ENCODE peak calls at places on chromosomes 16 and 17, in four cellular contexts. One of them, this sample, is unnamed.

GRCh38 chr17:28396635-28397239 is 9.3 kb downstream of the SLC46A1 start:
- DNase-seq in Peyer's patch: no peak
- DNase-seq in pancreas: no peak
- DNase-seq in A549: no peak
- DNase-seq in this sample: no peak

GRCh38 chr17:43018008-43018853 is 4.0 kb downstream of the VAT1 start:
- DNase-seq in Peyer's patch: no peak
- DNase-seq in pancreas: no peak
- DNase-seq in A549: peak
- DNase-seq in this sample: no peak

GRCh38 chr17:42290577-42290976 is 2.3 kb downstream of the STAT5A start:
- DNase-seq in Peyer's patch: no peak
- DNase-seq in pancreas: no peak
- DNase-seq in A549: no peak
- DNase-seq in this sample: no peak

GRCh38 chr16:9039208-9039607 is 52.2 kb upstream of the HAPSTR1 start:
- DNase-seq in Peyer's patch: no peak
- DNase-seq in pancreas: no peak
- DNase-seq in A549: peak
- DNase-seq in this sample: no peak

GRCh38 chr16:72859581-72859980 is 188.3 kb downstream of the ZFHX3 start:
- DNase-seq in Peyer's patch: no peak
- DNase-seq in pancreas: no peak
- DNase-seq in A549: no peak
- DNase-seq in this sample: no peak

GRCh38 chr17:49530118-49530517 is 35.0 kb downstream of the NGFR start:
- DNase-seq in Peyer's patch: no peak
- DNase-seq in pancreas: no peak
- DNase-seq in A549: no peak
- DNase-seq in this sample: no peak

GRCh38 chr17:7001562-7001961 is 5.7 kb downstream of the ALOX12 start:
- DNase-seq in Peyer's patch: no peak
- DNase-seq in pancreas: no peak
- DNase-seq in A549: peak
- DNase-seq in this sample: no peak

GRCh38 chr17:1783834-1784611 is 22.2 kb downstream of the SERPINF1 start:
- DNase-seq in Peyer's patch: peak
- DNase-seq in pancreas: no peak
- DNase-seq in A549: peak
- DNase-seq in this sample: peak

GRCh38 chr17:61502292-61502691 is 50.1 kb downstream of the TBX4 start:
- DNase-seq in Peyer's patch: no peak
- DNase-seq in pancreas: no peak
- DNase-seq in A549: no peak
- DNase-seq in this sample: no peak

GRCh38 chr16:19314718-19315425 is 29.3 kb downstream of the CLEC19A start:
- DNase-seq in Peyer's patch: no peak
- DNase-seq in pancreas: no peak
- DNase-seq in A549: no peak
- DNase-seq in this sample: no peak

GRCh38 chr16:19316846-19317245 is 31.3 kb downstream of the CLEC19A start:
- DNase-seq in Peyer's patch: no peak
- DNase-seq in pancreas: no peak
- DNase-seq in A549: no peak
- DNase-seq in this sample: no peak

DNA sequence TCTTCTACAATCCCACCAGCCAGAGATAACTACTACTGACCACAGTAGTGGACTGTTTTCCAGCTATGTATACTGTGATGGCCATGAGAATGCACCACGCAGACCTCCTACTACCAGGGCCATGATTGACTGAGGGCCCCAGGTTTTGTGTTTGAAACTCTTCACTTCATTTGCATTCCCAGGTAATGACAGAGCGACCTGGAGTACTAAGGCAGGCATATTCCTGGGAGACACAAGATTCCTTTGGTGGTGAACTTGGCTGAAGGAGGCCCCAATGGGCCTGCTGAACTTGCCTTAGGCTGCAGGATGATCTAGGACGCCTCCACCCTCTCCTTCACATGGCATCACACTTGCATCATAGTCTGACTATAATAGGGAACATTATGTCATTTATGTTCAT is 30.4 kb downstream of the CLEC19A start:
- DNase-seq in Peyer's patch: no peak
- DNase-seq in pancreas: no peak
- DNase-seq in A549: no peak
- DNase-seq in this sample: no peak
- H3K4me3 ChIP-seq in Peyer's patch: no peak
- H3K4me3 ChIP-seq in pancreas: no peak
- H3K4me3 ChIP-seq in A549: no peak
- H3K4me3 ChIP-seq in this sample: no peak

GRCh38 chr17:14737984-14738651 is 437.2 kb downstream of the HS3ST3B1 start:
- DNase-seq in Peyer's patch: peak
- DNase-seq in pancreas: peak
- DNase-seq in A549: peak
- DNase-seq in this sample: peak
- TF ChIP-seq CTCF in Peyer's patch: no peak
- TF ChIP-seq CTCF in pancreas: no peak
- TF ChIP-seq CTCF in A549: peak
- TF ChIP-seq CTCF in this sample: peak

GRCh38 chr16:24544640-24545039 is 5.3 kb downstream of the RBBP6 start:
- DNase-seq in Peyer's patch: no peak
- DNase-seq in pancreas: no peak
- DNase-seq in A549: no peak
- DNase-seq in this sample: no peak
- H3K4me3 ChIP-seq in Peyer's patch: no peak
- H3K4me3 ChIP-seq in pancreas: no peak
- H3K4me3 ChIP-seq in A549: no peak
- H3K4me3 ChIP-seq in this sample: no peak

GRCh38 chr16:23348579-23349469 is 46.7 kb downstream of the SCNN1B start:
- DNase-seq in Peyer's patch: no peak
- DNase-seq in pancreas: no peak
- DNase-seq in A549: peak
- DNase-seq in this sample: no peak
- TF ChIP-seq CTCF in Peyer's patch: no peak
- TF ChIP-seq CTCF in pancreas: no peak
- TF ChIP-seq CTCF in A549: no peak
- TF ChIP-seq CTCF in this sample: no peak

GRCh38 chr16:69741951-69742904 is 12.5 kb downstream of the NOB1 start:
- DNase-seq in Peyer's patch: peak
- DNase-seq in pancreas: peak
- DNase-seq in A549: peak
- DNase-seq in this sample: no peak
- H3K4me3 ChIP-seq in Peyer's patch: peak
- H3K4me3 ChIP-seq in pancreas: no peak
- H3K4me3 ChIP-seq in A549: peak
- H3K4me3 ChIP-seq in this sample: no peak

GRCh38 chr17:32875230-32875903 is 1.6 kb downstream of the MYO1D start:
- DNase-seq in Peyer's patch: no peak
- DNase-seq in pancreas: no peak
- DNase-seq in A549: no peak
- DNase-seq in this sample: no peak

GRCh38 chr17:32878211-32878610 is 1.3 kb upstream of the MYO1D start:
- DNase-seq in Peyer's patch: no peak
- DNase-seq in pancreas: no peak
- DNase-seq in A549: no peak
- DNase-seq in this sample: peak

GRCh38 chr17:32875904-32876413 is 965 bp downstream of the MYO1D start:
- DNase-seq in Peyer's patch: no peak
- DNase-seq in pancreas: no peak
- DNase-seq in A549: no peak
- DNase-seq in this sample: no peak

GRCh38 chr17:32877164-32877764 is 340 bp upstream of the MYO1D start:
- DNase-seq in Peyer's patch: peak
- DNase-seq in pancreas: peak
- DNase-seq in A549: peak
- DNase-seq in this sample: no peak

GRCh38 chr17:32876414-32877163 is at the start of gene MYO1D:
- DNase-seq in Peyer's patch: peak
- DNase-seq in pancreas: peak
- DNase-seq in A549: peak
- DNase-seq in this sample: no peak
- TF ChIP-seq CTCF in Peyer's patch: peak
- TF ChIP-seq CTCF in pancreas: peak
- TF ChIP-seq CTCF in A549: no peak
- TF ChIP-seq CTCF in this sample: peak